ENCODE peak calls at places on chromosomes 11 and 22, in ten cellular contexts. H is IMR-90, I is mammary epithelial cell, M is adipocyte, J is colonic mucosa, O is mesenchymal stem cell, E is neuronal stem cell, Q is fibroblast of lung, K is H9, F is endothelial cell of umbilical vein. T is an unnamed sample.

GRCh38 chr11:43376065-43376464 is 17.3 kb downstream of the TTC17 start:
- DNase-seq in J (no peak), H (no peak), K (no peak), F (peak; percentile 10), Q (peak; percentile 18), M (no peak), E (no peak), O (no peak), I (no peak), T (no peak)

GRCh38 chr11:132621976-132622375 is 910.3 kb downstream of the OPCML start:
- DNase-seq in J (no peak), Q (no peak), H (no peak), M (peak; percentile 38), I (no peak), K (no peak), F (no peak), E (no peak), O (no peak), T (peak; percentile 33)

GRCh38 chr22:28426346-28427132 is 253.1 kb downstream of the TTC28 start:
- DNase-seq in H (peak; percentile 52), F (peak; percentile 56), K (no peak), J (no peak), Q (no peak), M (peak; percentile 68), I (no peak), E (no peak), O (no peak), T (peak; percentile 73)

GRCh38 chr11:6378695-6378989 is 11.6 kb upstream of the SMPD1 start:
- DNase-seq in E (no peak), Q (no peak), K (no peak), M (no peak), O (no peak), F (no peak), J (no peak), I (no peak), H (no peak), T (no peak)

GRCh38 chr11:64859542-64860414 is 15.3 kb upstream of the CDC42BPG start:
- DNase-seq in I (no peak), Q (no peak), F (no peak), J (no peak), O (no peak), K (no peak), E (no peak), H (no peak), M (no peak), T (no peak)

GRCh38 chr11:26730711-26731460 is 9.0 kb upstream of the SLC5A12 start:
- DNase-seq in K (no peak), H (peak; percentile 1), M (peak; percentile 63), I (no peak), J (no peak), E (no peak), F (no peak), O (peak; percentile 48), Q (peak; percentile 14), T (no peak)

GRCh38 chr22:36612458-36612857 is 83.5 kb upstream of the EIF3D start:
- DNase-seq in O (no peak), J (no peak), H (peak; percentile 41), I (peak; percentile 8), Q (no peak), F (no peak), K (no peak), M (no peak), E (no peak), T (peak; percentile 79)

GRCh38 chr11:98568011-98568410 is 452.7 kb upstream of the CNTN5 start:
- DNase-seq in H (no peak), Q (peak; percentile 42), E (no peak), F (no peak), M (peak; percentile 3), K (no peak), J (no peak), I (no peak), O (no peak), T (peak; percentile 18)

GRCh38 chr11:58577441-58578135 is 1.3 kb upstream of the ZFP91 start:
- DNase-seq in K (no peak), O (peak; percentile 99), F (peak; percentile 88), H (peak; percentile 97), I (peak; percentile 86), J (peak; percentile 68), E (no peak), Q (peak; percentile 74), M (peak; percentile 87), T (peak; percentile 97)

GRCh38 chr22:31103899-31104694 is 3.3 kb downstream of the SELENOM start:
- DNase-seq in J (no peak), H (no peak), M (no peak), Q (no peak), K (no peak), F (no peak), O (no peak), E (no peak), I (no peak), T (no peak)

GRCh38 chr11:106642331-106642730 is 375.9 kb downstream of the GUCY1A2 start:
- DNase-seq in K (no peak), Q (peak; percentile 88), M (peak; percentile 44), E (no peak), F (no peak), J (no peak), H (peak; percentile 91), O (peak; percentile 73), I (no peak), T (peak; percentile 16)

GRCh38 chr11:118841469-118842222 is 42.0 kb upstream of the CXCR5 start:
- DNase-seq in O (no peak), H (no peak), Q (no peak), M (no peak), I (no peak), F (no peak), K (no peak), E (no peak), J (no peak), T (no peak)

GRCh38 chr11:73598719-73599379 is 937 bp upstream of the FAM168A start:
- DNase-seq in H (no peak), K (no peak), I (no peak), Q (no peak), F (no peak), J (no peak), M (no peak), O (no peak), E (no peak), T (peak; percentile 10)

GRCh38 chr11:44949160-44950035 is 1.3 kb downstream of the TP53I11 start:
- DNase-seq in F (peak; percentile 58), H (peak; percentile 42), O (peak; percentile 73), E (peak; percentile 76), I (no peak), J (peak; percentile 72), M (peak; percentile 52), K (peak; percentile 83), Q (peak; percentile 59), T (no peak)

GRCh38 chr11:27317751-27318150 is 45.3 kb downstream of the CCDC34 start:
- DNase-seq in M (peak; percentile 52), K (no peak), E (no peak), Q (peak; percentile 50), F (no peak), H (peak; percentile 79), J (no peak), I (peak; percentile 53), O (peak; percentile 68), T (peak; percentile 71)

GRCh38 chr11:73195191-73196007 is 22.7 kb upstream of the P2RY2 start:
- DNase-seq in Q (no peak), O (no peak), F (no peak), H (no peak), E (no peak), K (no peak), I (peak; percentile 98), M (no peak), J (peak; percentile 75), T (no peak)

GRCh38 chr22:40348025-40348658 is 1.8 kb downstream of the ADSL start:
- DNase-seq in K (no peak), Q (peak; percentile 69), I (peak; percentile 36), H (peak; percentile 62), O (peak; percentile 68), F (peak; percentile 65), M (peak; percentile 80), E (no peak), J (peak; percentile 71), T (peak; percentile 26)

GRCh38 chr11:12826441-12826840 is 152.2 kb downstream of the TEAD1 start:
- DNase-seq in K (no peak), F (peak; percentile 17), O (no peak), H (no peak), M (no peak), E (no peak), J (no peak), Q (no peak), I (no peak), T (peak; percentile 52)
- H3K4me1 ChIP-seq in K (peaks cover 21% of the 10 kb centered on the region), F (peaks cover 43% of the 10 kb centered on the region), O (peaks cover 5% of the 10 kb centered on the region), H (peaks cover 16% of the 10 kb centered on the region), M (peaks cover 20% of the 10 kb centered on the region), E (peaks cover 34% of the 10 kb centered on the region), J (no peaks in the 10 kb centered on the region), Q (peaks cover 16% of the 10 kb centered on the region), I (peaks cover 15% of the 10 kb centered on the region), T (peaks cover 24% of the 10 kb centered on the region)

GRCh38 chr11:62444271-62444833 is 25.5 kb downstream of the SCGB1A1 start:
- DNase-seq in K (peak; percentile 36), E (no peak), H (peak; percentile 75), F (peak; percentile 68), O (no peak), Q (peak; percentile 53), M (no peak), I (no peak), J (peak; percentile 66), T (peak; percentile 52)

GRCh38 chr11:62445314-62445740 is 26.5 kb downstream of the SCGB1A1 start:
- DNase-seq in H (peak; percentile 81), E (no peak), K (no peak), O (peak; percentile 32), M (peak; percentile 37), Q (peak; percentile 80), I (no peak), F (peak; percentile 82), J (no peak), T (peak; percentile 64)

GRCh38 chr11:62443390-62444201 is 24.8 kb downstream of the SCGB1A1 start:
- DNase-seq in E (no peak), M (peak; percentile 47), Q (no peak), J (no peak), I (no peak), H (no peak), F (no peak), O (no peak), K (no peak), T (no peak)

GRCh38 chr11:62446091-62446490 is 27.3 kb downstream of the SCGB1A1 start:
- DNase-seq in E (no peak), O (no peak), H (no peak), K (no peak), J (peak; percentile 70), Q (no peak), F (no peak), I (no peak), M (no peak), T (no peak)

GRCh38 chr11:62444835-62445234 is 26.0 kb downstream of the SCGB1A1 start:
- DNase-seq in Q (no peak), M (no peak), K (no peak), I (no peak), E (no peak), H (no peak), F (no peak), J (no peak), O (no peak), T (no peak)
- H3K9ac ChIP-seq in Q (peak overlapping the region; percentile 46), M (peak overlapping the region; percentile 86), K (no peak overlapping the region), I (no peak overlapping the region), E (no peak overlapping the region), H (peak overlapping the region; percentile 9), F (no peak overlapping the region), J (peak overlapping the region; percentile 23), O (peak overlapping the region; percentile 97), T (peak overlapping the region; percentile 80)

GRCh38 chr22:47282851-47283250 is 520.4 kb downstream of the TBC1D22A start:
- DNase-seq in K (no peak), E (no peak), I (no peak), J (no peak), O (no peak), M (no peak), F (no peak), Q (no peak), H (no peak), T (no peak)
- H3K9me3 ChIP-seq in K (peaks cover 86% of the 10 kb centered on the region), E (peaks cover 74% of the 10 kb centered on the region), I (peaks cover 40% of the 10 kb centered on the region), J (no peaks in the 10 kb centered on the region), O (no peaks in the 10 kb centered on the region), M (no peaks in the 10 kb centered on the region), F (no peaks in the 10 kb centered on the region), Q (no peaks in the 10 kb centered on the region), H (peaks cover 4% of the 10 kb centered on the region), T (no peaks in the 10 kb centered on the region)

GRCh38 chr11:9571071-9571765 is 2.3 kb upstream of the WEE1 start:
- DNase-seq in I (no peak), F (no peak), J (no peak), O (peak; percentile 46), Q (no peak), E (no peak), M (no peak), K (no peak), H (no peak), T (no peak)
- H3K4me1 ChIP-seq in I (peaks cover 41% of the 10 kb centered on the region), F (peaks cover 25% of the 10 kb centered on the region), J (peaks cover 4% of the 10 kb centered on the region), O (peaks cover 14% of the 10 kb centered on the region), Q (peaks cover 16% of the 10 kb centered on the region), E (peaks cover 9% of the 10 kb centered on the region), M (peaks cover 37% of the 10 kb centered on the region), K (peaks cover 7% of the 10 kb centered on the region), H (peaks cover 2% of the 10 kb centered on the region), T (peaks cover 36% of the 10 kb centered on the region)

T was measured in astrocyte.